ENCODE peak calls at places on chromosomes 5 and 9, in five cellular contexts. B is mesothelial cell of epicardium; T is Calu3; R is naive thymus-derived CD8-positive, alpha-beta T cell; P is activated CD4-positive, alpha-beta T cell treated with anti-CD3 and anti-CD28 coated beads, Interleukin-2, amount 50 U/mL, for 1 hour. U is an unnamed sample.

GRCh38 chr9:128911529-128912035 is 9.2 kb upstream of the PHYHD1 start:
- DNase-seq in R (no peak), T (peak; percentile 27), B (no peak), P (no peak), U (no peak)

GRCh38 chr5:137565450-137565849 is 66.3 kb upstream of the SPOCK1 start:
- DNase-seq in B (no peak), P (no peak), T (no peak), R (no peak), U (no peak)

GRCh38 chr9:28779240-28779639 is 1206.0 kb upstream of the C9orf72 start:
- DNase-seq in T (no peak), R (no peak), P (no peak), B (no peak), U (no peak)

GRCh38 chr5:995318-995717 is 13.3 kb upstream of the NKD2 start:
- DNase-seq in P (no peak), B (no peak), R (no peak), T (no peak), U (no peak)

GRCh38 chr5:165903835-165904234 is 2387.6 kb upstream of the WWC1 start:
- DNase-seq in B (no peak), R (no peak), P (no peak), T (no peak), U (no peak)

GRCh38 chr5:56569576-56569975 is 245.8 kb upstream of the MAP3K1 start:
- DNase-seq in R (no peak), P (no peak), T (no peak), B (no peak), U (no peak)

GRCh38 chr5:1702318-1702717 is 97.3 kb downstream of the MRPL36 start:
- DNase-seq in T (no peak), R (no peak), B (no peak), P (no peak), U (no peak)

GRCh38 chr5:14593326-14594036 is 11.9 kb downstream of the OTULINL start:
- DNase-seq in P (no peak), R (peak; percentile 23), T (no peak), B (no peak), U (no peak)

GRCh38 chr5:174259691-174260420 is 214.3 kb downstream of the NSG2 start:
- DNase-seq in P (no peak), B (no peak), R (no peak), T (no peak), U (no peak)

GRCh38 chr9:33290994-33291397 is 680 bp downstream of the NFX1 start:
- DNase-seq in B (no peak), P (no peak), R (no peak), T (no peak), U (no peak)

GRCh38 chr5:132230871-132231270 is 3.2 kb upstream of the P4HA2 start:
- DNase-seq in T (no peak), B (no peak), R (no peak), P (no peak), U (no peak)

GRCh38 chr5:179371681-179372675 is 26.7 kb upstream of the ADAMTS2 start:
- DNase-seq in T (no peak), B (no peak), P (no peak), R (no peak), U (peak; percentile 4)

GRCh38 chr9:91180240-91180929 is 181.3 kb downstream of the AUH start:
- DNase-seq in R (no peak), P (no peak), T (no peak), B (no peak), U (no peak)

GRCh38 chr9:70406446-70406862 is 8.0 kb downstream of the KLF9 start:
- DNase-seq in B (no peak), T (no peak), R (peak; percentile 37), P (no peak), U (peak; percentile 50)

GRCh38 chr9:109787735-109788134 is 7.7 kb downstream of the PALM2AKAP2 start:
- DNase-seq in B (no peak), P (no peak), R (no peak), T (no peak), U (no peak)

GRCh38 chr5:96807099-96807654 is 568 bp downstream of the ERAP1 start:
- DNase-seq in T (peak; percentile 86), R (no peak), B (peak; percentile 43), P (no peak), U (peak; percentile 79)

GRCh38 chr9:135498381-135499126 is 1.9 kb upstream of the MRPS2 start:
- DNase-seq in P (no peak), R (no peak), B (no peak), T (no peak), U (no peak)

GRCh38 chr9:118643118-118643517 is 726.1 kb downstream of the BRINP1 start:
- DNase-seq in T (peak; percentile 6), B (no peak), P (no peak), R (no peak), U (no peak)

GRCh38 chr9:115593587-115594091 is 475.7 kb upstream of the TNC start:
- DNase-seq in P (no peak), B (no peak), T (peak; percentile 27), R (no peak), U (peak; percentile 64)

GRCh38 chr9:113233146-113233545 is 11.8 kb downstream of the SLC31A1 start:
- DNase-seq in P (no peak), R (peak; percentile 11), B (no peak), T (no peak), U (peak; percentile 1)

U was measured in midbrain.